ENCODE peak calls at places on chromosomes 4 and X, in ten cellular contexts. B, T, Z, H, L, R, K, S, W and P are unnamed samples.

GRCh38 chr4:133618963-133619362 is 469.9 kb downstream of the PCDH10 start:
- DNase-seq in H (no peak), Z (no peak), W (no peak), K (peak; percentile 29), B (no peak), S (no peak), T (no peak), L (no peak), R (peak; percentile 16), P (no peak)

GRCh38 chrX:101977091-101977490 is 45.3 kb upstream of the ZMAT1 start:
- DNase-seq in L (no peak), H (no peak), W (no peak), Z (no peak), B (no peak), S (no peak), R (peak; percentile 66), T (no peak), K (peak; percentile 65), P (no peak)

GRCh38 chrX:84748965-84749656 is 246.9 kb upstream of the HDX start:
- DNase-seq in K (no peak), H (no peak), Z (no peak), W (no peak), R (no peak), S (no peak), B (no peak), T (no peak), L (no peak), P (no peak)

GRCh38 chr4:104524591-104524990 is 29.9 kb upstream of the CXXC4 start:
- DNase-seq in H (peak; percentile 73), L (peak; percentile 9), T (peak; percentile 25), R (peak; percentile 3), S (no peak), Z (no peak), B (no peak), W (no peak), K (no peak), P (no peak)

GRCh38 chrX:30488092-30488491 is 89.5 kb downstream of the TASL start:
- DNase-seq in K (peak; percentile 7), Z (no peak), T (no peak), S (no peak), R (no peak), W (no peak), B (no peak), L (no peak), H (no peak), P (no peak)

GRCh38 chr4:40150932-40151331 is 45.9 kb upstream of the RHOH start:
- DNase-seq in T (no peak), W (no peak), S (no peak), L (peak; percentile 24), B (no peak), Z (no peak), H (peak; percentile 20), K (no peak), R (no peak), P (no peak)

GRCh38 chrX:112613039-112613438 is 66.7 kb downstream of the LHFPL1 start:
- DNase-seq in T (no peak), S (no peak), H (peak; percentile 7), R (no peak), Z (no peak), L (no peak), B (no peak), K (no peak), W (no peak), P (no peak)

GRCh38 chr4:148834804-148835598 is 392.8 kb upstream of the NR3C2 start:
- DNase-seq in T (peak; percentile 40), Z (no peak), S (no peak), B (no peak), L (peak; percentile 53), W (no peak), H (peak; percentile 11), R (peak; percentile 14), K (peak; percentile 12), P (no peak)

GRCh38 chr4:145179201-145179860 is 1.1 kb downstream of the OTUD4 start:
- DNase-seq in T (peak; percentile 71), R (peak; percentile 61), W (peak; percentile 7), S (no peak), K (peak; percentile 56), B (peak; percentile 66), L (peak; percentile 36), Z (peak; percentile 72), H (peak; percentile 62), P (peak; percentile 77)

GRCh38 chr4:163681208-163681821 is 186.8 kb downstream of the TMA16 start:
- DNase-seq in K (no peak), R (no peak), T (no peak), Z (peak; percentile 66), W (no peak), S (no peak), H (no peak), L (peak; percentile 51), B (no peak), P (peak; percentile 28)

GRCh38 chrX:104137496-104137895 is 19.3 kb downstream of the SLC25A53 start:
- DNase-seq in T (no peak), Z (no peak), L (peak; percentile 53), S (no peak), B (no peak), K (peak; percentile 16), W (no peak), R (peak; percentile 14), H (peak; percentile 26), P (no peak)

GRCh38 chrX:111736571-111736970 is 55.6 kb downstream of the ALG13 start:
- DNase-seq in W (no peak), L (no peak), H (no peak), K (no peak), T (no peak), S (no peak), R (no peak), Z (no peak), B (no peak), P (no peak)

GRCh38 chr4:22202351-22203343 is 254.1 kb upstream of the KCNIP4 start:
- DNase-seq in S (no peak), L (no peak), R (peak; percentile 15), T (peak; percentile 70), K (peak; percentile 0), W (no peak), H (peak; percentile 54), Z (no peak), B (no peak), P (no peak)

GRCh38 chrX:11401966-11402365 is 108.8 kb downstream of the AMELX start:
- DNase-seq in R (no peak), L (peak; percentile 40), Z (no peak), T (no peak), K (no peak), B (no peak), S (no peak), H (peak; percentile 19), W (no peak), P (no peak)